ENCODE peak calls at places on chromosomes 12 and 14, in seven cellular contexts. W is Calu3, E is SK-N-SH, A is neural crest cell, D is PC-3, H is lower leg skin, V is body of pancreas. L is an unnamed sample.
A peak's percentile ranks its signal among the peaks of the same experiment; 100 is the strongest.

GRCh38 chr14:68926236-68926635 is 52.9 kb downstream of the ACTN1 start:
- DNase-seq in D (peak; percentile 36), H (no peak), E (no peak), W (no peak), A (no peak), V (no peak), L (no peak)

GRCh38 chr14:98114122-98114895 is 1157.7 kb downstream of the BCL11B start:
- DNase-seq in V (no peak), D (peak; percentile 18), W (no peak), A (no peak), H (no peak), E (no peak), L (no peak)

GRCh38 chr14:57714487-57714899 is 151.4 kb downstream of the SLC35F4 start:
- DNase-seq in V (no peak), D (no peak), W (no peak), E (no peak), H (no peak), A (no peak), L (no peak)

GRCh38 chr14:21258194-21258888 is 10.9 kb downstream of the HNRNPC start:
- DNase-seq in A (no peak), H (no peak), W (no peak), V (no peak), D (no peak), E (no peak), L (no peak)

GRCh38 chr12:102421801-102422583 is 58.4 kb downstream of the IGF1 start:
- DNase-seq in D (no peak), W (no peak), A (no peak), H (no peak), E (no peak), V (no peak), L (no peak)

GRCh38 chr12:3313066-3313465 is 177.9 kb upstream of the PRMT8 start:
- DNase-seq in A (no peak), H (no peak), V (no peak), D (peak; percentile 86), E (no peak), W (no peak), L (no peak)

GRCh38 chr14:73759183-73759713 is 45.1 kb upstream of the PNMA1 start:
- DNase-seq in W (peak; percentile 58), D (peak; percentile 56), A (peak; percentile 33), V (peak; percentile 63), E (peak; percentile 83), H (peak; percentile 94), L (peak; percentile 66)

GRCh38 chr12:97835541-97835940 is 372.9 kb downstream of the RMST start:
- DNase-seq in D (no peak), A (no peak), V (no peak), H (no peak), W (no peak), E (no peak), L (no peak)

GRCh38 chr12:54579696-54580333 is 8.6 kb downstream of the PPP1R1A start:
- DNase-seq in H (peak; percentile 98), W (peak; percentile 92), V (peak; percentile 85), A (peak; percentile 97), D (peak; percentile 89), E (peak; percentile 79), L (peak; percentile 87)

GRCh38 chr12:47190271-47190750 is 110.6 kb upstream of the AMIGO2 start:
- DNase-seq in E (no peak), A (no peak), D (peak; percentile 56), V (no peak), W (peak; percentile 42), H (no peak), L (no peak)

GRCh38 chr14:104559769-104560585 is 19.6 kb upstream of the C14orf180 start:
- DNase-seq in H (no peak), D (no peak), W (no peak), E (no peak), A (no peak), V (no peak), L (no peak)

GRCh38 chr12:25115677-25116076 is 79.3 kb downstream of the DNAI7 start:
- DNase-seq in W (no peak), D (no peak), E (no peak), V (no peak), A (no peak), H (no peak), L (no peak)

GRCh38 chr12:12560587-12561304 is 1.9 kb downstream of the DUSP16 start:
- DNase-seq in E (peak; percentile 41), V (peak; percentile 78), H (no peak), D (peak; percentile 79), W (peak; percentile 39), A (no peak), L (peak; percentile 52)

GRCh38 chr12:9211687-9212086 is 3.5 kb upstream of the PZP start:
- DNase-seq in A (no peak), D (no peak), E (no peak), W (no peak), H (no peak), V (no peak), L (no peak)

GRCh38 chr12:43736921-43737440 is 21.6 kb downstream of the PUS7L start:
- DNase-seq in A (no peak), D (no peak), V (no peak), H (no peak), E (no peak), W (no peak), L (no peak)

GRCh38 chr12:27615331-27615891 is 80.8 kb upstream of the REP15 start:
- DNase-seq in E (no peak), V (no peak), H (no peak), W (no peak), D (peak; percentile 81), A (no peak), L (no peak)

GRCh38 chr12:49585477-49586445 is 17.8 kb upstream of the MCRS1 start:
- DNase-seq in A (no peak), V (no peak), E (no peak), W (no peak), H (peak; percentile 79), D (no peak), L (no peak)

GRCh38 chr12:92938623-92939022 is 9.5 kb upstream of the EEA1 start:
- DNase-seq in A (no peak), E (no peak), H (no peak), V (no peak), D (no peak), W (no peak), L (no peak)

GRCh38 chr14:103623883-103624482 is 5.0 kb upstream of the KLC1 start:
- DNase-seq in E (no peak), W (peak; percentile 37), H (peak; percentile 87), A (no peak), V (peak; percentile 15), D (no peak), L (no peak)

DNA sequence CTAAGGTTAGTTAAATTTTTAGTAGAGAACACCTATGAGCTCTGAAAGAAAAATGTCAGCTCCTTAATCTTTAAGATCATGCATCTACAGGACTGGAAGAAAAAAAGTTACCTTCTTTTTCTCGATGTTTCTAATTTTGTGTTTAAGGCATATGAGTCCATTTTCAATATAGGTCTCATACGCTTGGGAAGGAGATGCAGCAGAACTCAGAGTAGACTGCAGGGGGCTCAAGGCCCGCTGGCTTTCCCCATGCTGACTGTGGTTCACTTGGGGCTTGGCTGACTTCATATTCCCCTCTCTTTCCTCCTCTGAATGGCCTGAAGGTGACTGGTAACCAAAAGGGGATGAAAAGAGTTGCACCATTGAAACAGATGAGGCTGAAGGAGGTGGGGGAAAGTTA is 1.5 kb downstream of the CAPRIN2 start:
- DNase-seq in H (no peak), W (peak; percentile 60), D (peak; percentile 43), E (peak; percentile 64), A (peak; percentile 21), V (no peak), L (no peak)
- TF ChIP-seq CTCF in H (no peak), W (peak; percentile 26), D (peak; percentile 50), E (peak; percentile 69), A (peak; percentile 60), V (no peak), L (no peak)

DNA sequence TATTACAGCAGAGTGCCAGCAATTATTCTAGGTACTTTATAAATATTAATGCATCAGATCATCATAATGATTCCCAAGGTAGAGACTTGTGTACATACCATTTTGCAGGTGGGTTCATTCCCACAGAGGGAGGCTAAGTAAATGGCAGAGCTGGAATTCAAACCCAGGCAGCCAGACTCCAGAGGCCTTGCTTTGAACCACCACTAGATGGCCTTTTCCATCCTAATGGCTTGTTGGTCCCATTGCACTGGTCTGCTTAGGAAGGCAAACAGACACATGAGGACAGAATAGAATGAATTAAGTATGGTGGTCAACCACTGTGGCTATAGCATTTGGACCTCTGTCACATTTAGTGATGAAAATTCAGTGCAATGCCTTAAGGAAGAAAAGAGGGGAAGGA is 158.7 kb downstream of the METTL25 start:
- DNase-seq in W (peak; percentile 39), H (no peak), V (peak; percentile 11), A (no peak), E (peak; percentile 1), D (peak; percentile 58), L (no peak)
- TF ChIP-seq CTCF in W (peak; percentile 50), H (no peak), V (peak; percentile 14), A (peak; percentile 50), E (peak; percentile 57), D (peak; percentile 74), L (peak; percentile 36)

GRCh38 chr14:24315807-24316596 is 4.7 kb downstream of the LTB4R start:
- DNase-seq in A (no peak), H (peak; percentile 91), W (peak; percentile 38), E (peak; percentile 60), D (no peak), V (peak; percentile 48), L (no peak)
- TF ChIP-seq CTCF in A (no peak), H (peak; percentile 62), W (no peak), E (no peak), D (no peak), V (peak; percentile 8), L (no peak)

DNA sequence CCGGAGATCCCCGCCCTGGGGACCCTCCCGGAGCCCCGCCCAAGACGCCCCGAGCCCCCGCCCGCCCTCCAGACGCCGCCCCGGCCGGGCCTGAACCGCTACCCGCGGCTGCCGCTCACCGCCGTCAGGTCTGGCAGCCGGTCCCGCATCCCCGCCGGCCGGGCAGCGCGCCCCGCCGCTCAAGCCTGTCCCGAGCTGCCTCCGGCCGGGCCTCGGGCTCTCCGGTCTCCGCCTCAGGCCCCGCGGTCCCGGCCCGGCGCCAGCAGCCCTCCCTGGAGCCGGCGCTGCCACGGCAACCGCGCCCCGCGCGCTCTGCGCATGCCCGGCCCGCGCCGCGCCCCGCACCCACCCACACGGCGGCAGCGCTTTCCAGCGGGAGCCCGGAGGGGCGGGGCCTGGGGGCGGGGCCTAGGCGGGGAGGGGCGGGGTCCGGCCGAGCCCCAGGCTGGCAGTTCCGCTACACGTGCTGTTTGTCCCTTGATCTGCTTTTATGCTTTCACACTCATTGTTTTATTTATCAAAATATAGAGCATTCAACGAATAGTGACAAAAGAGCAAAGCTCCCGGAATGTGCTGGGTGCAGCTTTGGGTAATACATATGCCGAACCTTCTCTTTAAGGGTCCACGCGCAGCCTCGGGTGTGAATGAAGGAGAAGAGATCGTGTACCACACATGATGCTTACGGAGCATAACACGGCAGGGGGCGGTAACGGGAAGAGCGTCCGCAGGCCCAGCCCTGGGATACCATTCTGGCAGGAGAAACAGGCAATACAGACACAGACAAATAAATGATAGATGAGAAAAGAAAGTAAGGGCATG is at the start of gene STX2:
- DNase-seq in E (peak; percentile 99), W (peak; percentile 97), D (peak; percentile 90), A (peak; percentile 85), V (peak; percentile 90), H (peak; percentile 96), L (peak; percentile 98)
- TF ChIP-seq CTCF in E (peak; percentile 51), W (peak; percentile 31), D (peak; percentile 47), A (peak; percentile 28), V (peak; percentile 22), H (no peak), L (no peak)

L was measured in GM13976.